ENCODE peak calls at places on chromosomes 11 and 22, in seven cellular contexts. Z, N, H, S, C, O and Y are unnamed samples.

GRCh38 chr11:66365711-66366619 is 5.6 kb downstream of the SLC29A2 start:
- DNase-seq in Z (peak), N (no peak), H (no peak), S (no peak), C (peak), O (no peak), Y (peak)

GRCh38 chr11:45755281-45755859 is 49.6 kb upstream of the SLC35C1 start:
- DNase-seq in Z (no peak), N (no peak), H (no peak), S (no peak), C (no peak), O (no peak), Y (no peak)

GRCh38 chr22:45201678-45202332 is 38.1 kb downstream of the NUP50 start:
- DNase-seq in Z (no peak), N (no peak), H (no peak), S (peak), C (peak), O (no peak), Y (no peak)

GRCh38 chr11:111409915-111410314 is 30.8 kb upstream of the POU2AF1 start:
- DNase-seq in Z (no peak), N (peak), H (no peak), S (no peak), C (peak), O (no peak), Y (peak)

GRCh38 chr22:27866136-27867091 is 52.6 kb downstream of the PITPNB start:
- DNase-seq in Z (no peak), N (no peak), H (no peak), S (peak), C (no peak), O (peak), Y (no peak)

GRCh38 chr11:112425121-112425520 is 164.5 kb upstream of the PLET1 start:
- DNase-seq in Z (no peak), N (no peak), H (no peak), S (peak), C (no peak), O (no peak), Y (no peak)

GRCh38 chr11:102079625-102080024 is 30.6 kb upstream of the YAP1 start:
- DNase-seq in Z (no peak), N (no peak), H (no peak), S (peak), C (no peak), O (no peak), Y (no peak)

GRCh38 chr11:65225284-65226102 is 36.3 kb upstream of the POLA2 start:
- DNase-seq in Z (peak), N (peak), H (no peak), S (no peak), C (peak), O (peak), Y (peak)

GRCh38 chr11:48013269-48013901 is 33.0 kb downstream of the PTPRJ start:
- DNase-seq in Z (no peak), N (peak), H (no peak), S (peak), C (peak), O (no peak), Y (peak)

GRCh38 chr22:25896098-25896497 is 154.1 kb downstream of the MYO18B start:
- DNase-seq in Z (no peak), N (no peak), H (no peak), S (no peak), C (peak), O (no peak), Y (peak)

GRCh38 chr22:49753961-49754673 is 73.6 kb downstream of the BRD1 start:
- DNase-seq in Z (no peak), N (no peak), H (no peak), S (no peak), C (peak), O (no peak), Y (peak)

GRCh38 chr11:117744471-117745280 is 52.3 kb downstream of the DSCAML1 start:
- DNase-seq in Z (no peak), N (no peak), H (no peak), S (no peak), C (no peak), O (no peak), Y (no peak)

GRCh38 chr22:32528316-32528715 is 53.7 kb downstream of the FBXO7 start:
- DNase-seq in Z (no peak), N (no peak), H (no peak), S (no peak), C (no peak), O (no peak), Y (no peak)

GRCh38 chr11:115342142-115342541 is 162.1 kb downstream of the CADM1 start:
- DNase-seq in Z (no peak), N (no peak), H (no peak), S (no peak), C (no peak), O (no peak), Y (no peak)

GRCh38 chr11:3155216-3155615 is 9.9 kb downstream of the OSBPL5 start:
- DNase-seq in Z (no peak), N (no peak), H (no peak), S (no peak), C (no peak), O (no peak), Y (no peak)

GRCh38 chr11:68343761-68344256 is 31.4 kb downstream of the LRP5 start:
- DNase-seq in Z (peak), N (no peak), H (no peak), S (no peak), C (no peak), O (no peak), Y (no peak)

GRCh38 chr22:37274380-37274862 is 7.9 kb upstream of the CYTH4 start:
- DNase-seq in Z (no peak), N (peak), H (no peak), S (no peak), C (peak), O (peak), Y (peak)

GRCh38 chr11:3203221-3204043 is 15.2 kb downstream of the MRGPRG start:
- DNase-seq in Z (no peak), N (no peak), H (no peak), S (peak), C (no peak), O (no peak), Y (no peak)

GRCh38 chr11:74011360-74012071 is 2.6 kb upstream of the UCP3 start:
- DNase-seq in Z (peak), N (peak), H (no peak), S (no peak), C (peak), O (no peak), Y (peak)

GRCh38 chr22:47921906-47922305 is 1159.5 kb downstream of the TBC1D22A start:
- DNase-seq in Z (no peak), N (no peak), H (no peak), S (no peak), C (no peak), O (no peak), Y (no peak)

GRCh38 chr11:68009391-68010000 is 631 bp upstream of the ALDH3B1 start:
- DNase-seq in Z (no peak), N (no peak), H (no peak), S (peak), C (peak), O (no peak), Y (no peak)

GRCh38 chr11:122020902-122021301 is 95.1 kb downstream of the BLID start:
- DNase-seq in Z (no peak), N (no peak), H (no peak), S (peak), C (no peak), O (peak), Y (no peak)

GRCh38 chr11:128496684-128497056 is 90.7 kb downstream of the ETS1 start:
- DNase-seq in Z (no peak), N (no peak), H (no peak), S (peak), C (no peak), O (no peak), Y (no peak)

GRCh38 chr11:44300881-44301855 is 8.8 kb downstream of the ALX4 start:
- DNase-seq in Z (no peak), N (no peak), H (no peak), S (no peak), C (no peak), O (no peak), Y (no peak)

GRCh38 chr22:35219012-35219411 is 38.3 kb upstream of the HMGXB4 start:
- DNase-seq in Z (peak), N (no peak), H (no peak), S (peak), C (no peak), O (no peak), Y (no peak)

GRCh38 chr22:20229916-20230775 is 38.0 kb downstream of the RTN4R start:
- DNase-seq in Z (no peak), N (no peak), H (no peak), S (no peak), C (no peak), O (no peak), Y (no peak)

GRCh38 chr11:120954381-120954780 is 69.5 kb upstream of the TBCEL start:
- DNase-seq in Z (no peak), N (no peak), H (no peak), S (no peak), C (no peak), O (no peak), Y (no peak)

GRCh38 chr11:71994786-71995185 is 3.9 kb upstream of the IL18BP start:
- DNase-seq in Z (peak), N (no peak), H (no peak), S (no peak), C (no peak), O (no peak), Y (no peak)
- TF ChIP-seq CTCF in Z (peak), N (no peak), H (no peak), S (no peak), C (no peak), O (no peak), Y (no peak)

GRCh38 chr11:520428-521178 is 13.6 kb upstream of the RNH1 start:
- DNase-seq in Z (no peak), N (no peak), H (no peak), S (no peak), C (no peak), O (no peak), Y (no peak)
- TF ChIP-seq CTCF in Z (no peak), N (no peak), H (no peak), S (no peak), C (no peak), O (no peak), Y (no peak)

DNA sequence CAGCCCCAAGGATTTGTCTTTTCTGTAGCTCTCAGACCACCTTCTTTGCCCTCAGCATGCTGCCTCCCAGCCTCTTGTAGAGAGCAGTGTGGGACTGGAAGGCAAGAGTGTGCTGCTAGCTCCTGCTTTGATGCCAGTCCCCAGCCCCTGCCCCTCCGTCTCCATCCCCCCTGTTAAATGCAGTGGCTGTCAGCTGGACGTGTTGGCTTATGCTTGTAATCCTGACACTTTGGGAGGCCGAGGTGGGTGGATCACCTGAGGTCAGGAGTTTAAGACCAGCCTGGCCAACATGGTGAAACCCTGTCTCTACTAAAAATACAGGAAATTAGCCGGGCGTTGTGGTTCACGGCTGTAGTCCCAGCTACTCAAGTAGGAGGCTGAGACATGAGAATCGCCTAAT is 15.5 kb downstream of the SNRPD3 start:
- DNase-seq in Z (no peak), N (no peak), H (no peak), S (no peak), C (no peak), O (no peak), Y (no peak)
- TF ChIP-seq CTCF in Z (no peak), N (no peak), H (no peak), S (no peak), C (no peak), O (no peak), Y (no peak)

GRCh38 chr11:2098691-2099522 is 40.3 kb downstream of the IGF2 start:
- DNase-seq in Z (no peak), N (no peak), H (no peak), S (no peak), C (no peak), O (no peak), Y (no peak)

GRCh38 chr11:2100361-2101170 is 38.6 kb downstream of the IGF2 start:
- DNase-seq in Z (peak), N (no peak), H (no peak), S (no peak), C (no peak), O (no peak), Y (no peak)

GRCh38 chr11:2101171-2101675 is 38.0 kb downstream of the IGF2 start:
- DNase-seq in Z (no peak), N (no peak), H (no peak), S (no peak), C (no peak), O (no peak), Y (no peak)

GRCh38 chr11:2097998-2098690 is 41.0 kb downstream of the IGF2 start:
- DNase-seq in Z (no peak), N (no peak), H (no peak), S (no peak), C (no peak), O (no peak), Y (no peak)

DNA sequence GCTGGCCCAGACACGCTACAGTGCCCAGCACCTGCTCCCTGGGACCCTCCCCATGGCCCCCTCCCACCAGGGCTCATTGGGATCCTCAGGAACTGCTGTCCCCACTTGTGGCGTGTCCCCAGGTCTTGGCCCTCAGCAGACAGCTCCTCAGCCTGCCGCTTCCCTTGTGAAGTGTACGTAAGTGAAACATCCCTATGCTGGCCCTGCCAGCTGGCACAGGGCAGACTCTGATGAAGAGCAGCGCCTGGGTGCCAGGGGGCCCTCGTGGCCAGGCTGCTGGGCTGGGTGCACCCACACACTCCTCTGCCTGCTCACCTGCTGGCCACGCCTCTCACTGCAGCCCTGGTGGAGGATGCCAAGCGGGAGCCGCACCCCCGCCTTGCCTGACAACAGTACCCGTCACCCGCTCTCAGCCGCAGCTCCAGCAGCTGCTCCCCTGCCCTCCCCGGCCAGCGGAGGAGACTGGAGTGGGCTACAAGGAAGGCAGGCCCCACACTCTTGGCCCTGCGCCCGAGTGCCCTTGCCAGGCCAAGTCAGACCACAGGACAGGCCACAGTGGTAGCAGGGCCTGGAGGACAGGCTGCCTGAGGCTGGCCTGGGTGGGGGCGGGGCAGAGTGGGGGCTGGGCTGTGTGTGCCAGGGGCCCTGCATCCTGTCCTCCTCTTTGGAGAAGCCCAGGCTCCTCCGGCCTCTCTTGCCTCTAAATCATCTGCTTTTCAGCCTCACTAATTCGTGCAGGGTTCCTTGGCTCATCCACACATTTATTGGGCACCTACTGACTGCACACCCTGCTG is 39.5 kb downstream of the IGF2 start:
- DNase-seq in Z (no peak), N (no peak), H (no peak), S (peak), C (no peak), O (no peak), Y (no peak)
- TF ChIP-seq CTCF in Z (no peak), N (no peak), H (no peak), S (no peak), C (no peak), O (no peak), Y (no peak)

GRCh38 chr11:10414181-10414580 is 40.9 kb upstream of the AMPD3 start:
- DNase-seq in Z (no peak), N (no peak), H (no peak), S (no peak), C (no peak), O (no peak), Y (no peak)

GRCh38 chr11:10412266-10412665 is 42.8 kb upstream of the AMPD3 start:
- DNase-seq in Z (no peak), N (no peak), H (no peak), S (peak), C (no peak), O (no peak), Y (no peak)

GRCh38 chr11:10414659-10415058 is 40.4 kb upstream of the AMPD3 start:
- DNase-seq in Z (no peak), N (peak), H (no peak), S (no peak), C (no peak), O (peak), Y (peak)

GRCh38 chr11:10410844-10411200 is 44.2 kb upstream of the AMPD3 start:
- DNase-seq in Z (no peak), N (no peak), H (no peak), S (no peak), C (no peak), O (no peak), Y (no peak)

GRCh38 chr11:10413268-10413667 is 41.8 kb upstream of the AMPD3 start:
- DNase-seq in Z (no peak), N (peak), H (no peak), S (peak), C (no peak), O (no peak), Y (no peak)
- TF ChIP-seq CTCF in Z (peak), N (peak), H (peak), S (peak), C (no peak), O (no peak), Y (peak)

GRCh38 chr11:11621881-11622706 is at the start of gene GALNT18:
- DNase-seq in Z (peak), N (peak), H (peak), S (peak), C (peak), O (peak), Y (peak)
- TF ChIP-seq CTCF in Z (peak), N (peak), H (peak), S (peak), C (no peak), O (peak), Y (peak)